ENCODE peak calls at places on chromosomes 5 and 9, in eight cellular contexts. P, M, R, Z, O, F, L and A are unnamed samples.
A peak's percentile ranks its signal among the peaks of the same experiment; 100 is the strongest.

GRCh38 chr5:138623053-138623452 is 47.9 kb upstream of the HSPA9 start:
- DNase-seq in P (no peak), M (no peak), L (no peak), O (no peak), Z (no peak), R (peak; percentile 44), F (no peak), A (no peak)

GRCh38 chr5:129377504-129377903 is 82.6 kb upstream of the ADAMTS19 start:
- DNase-seq in P (no peak), R (no peak), M (no peak), F (no peak), O (no peak), Z (no peak), L (no peak), A (no peak)

GRCh38 chr9:105127863-105128220 is 116.6 kb upstream of the SLC44A1 start:
- DNase-seq in P (peak; percentile 26), Z (peak; percentile 80), L (peak; percentile 98), M (peak; percentile 22), R (no peak), F (peak; percentile 53), O (no peak), A (no peak)

GRCh38 chr9:98087420-98088354 is 31.2 kb downstream of the NANS start:
- DNase-seq in M (no peak), O (peak; percentile 36), F (peak; percentile 75), L (no peak), P (no peak), Z (no peak), R (no peak), A (no peak)

GRCh38 chr5:75466317-75466716 is 45.1 kb downstream of the CERT1 start:
- DNase-seq in L (no peak), O (no peak), P (no peak), M (no peak), R (no peak), F (no peak), Z (no peak), A (no peak)

GRCh38 chr9:21334969-21335632 is at the start of gene KLHL9:
- DNase-seq in P (peak; percentile 74), L (peak; percentile 82), Z (peak; percentile 88), F (peak; percentile 97), O (peak; percentile 88), M (peak; percentile 77), R (peak; percentile 96), A (peak; percentile 83)

GRCh38 chr9:128128836-128129590 is 1.5 kb upstream of the PTGES2 start:
- DNase-seq in P (no peak), R (no peak), M (no peak), L (no peak), F (no peak), O (no peak), Z (no peak), A (no peak)

GRCh38 chr9:87080512-87081225 is 133.4 kb upstream of the GAS1 start:
- DNase-seq in P (no peak), O (no peak), F (no peak), M (no peak), Z (no peak), R (no peak), L (no peak), A (no peak)

GRCh38 chr5:94196959-94197358 is 421.4 kb downstream of the KIAA0825 start:
- DNase-seq in P (no peak), M (no peak), Z (no peak), L (no peak), R (no peak), F (no peak), O (no peak), A (no peak)